ENCODE peak calls at places on chromosome 7, in five cellular contexts. B is lower lobe of right lung, J is esophagus squamous epithelium, F is cardiac muscle cell, A is GM23338. I is an unnamed sample. For H3K27me3, the result is how much of the 10 kb centered on the place peaks cover.

GRCh38 chr7:26759108-26759507 is 105.3 kb downstream of the SKAP2 start:
- DNase-seq in B (no peak), J (no peak), F (no peak), A (no peak), I (no peak)

GRCh38 chr7:114099337-114099736 is 180.5 kb upstream of the PPP1R3A start:
- DNase-seq in B (no peak), J (no peak), F (no peak), A (no peak), I (no peak)

GRCh38 chr7:112556633-112557032 is 75.8 kb downstream of the LSMEM1 start:
- DNase-seq in B (no peak), J (no peak), F (no peak), A (no peak), I (no peak)

GRCh38 chr7:101743241-101743994 is 74.0 kb upstream of the CUX1 start:
- DNase-seq in B (peak), J (no peak), F (peak), A (peak), I (no peak)

GRCh38 chr7:31192996-31193395 is 140.9 kb downstream of the ADCYAP1R1 start:
- DNase-seq in B (peak), J (no peak), F (peak), A (peak), I (peak)

GRCh38 chr7:26399309-26399610 is 107.6 kb downstream of the SNX10 start:
- DNase-seq in B (peak), J (no peak), F (peak), A (peak), I (no peak)

GRCh38 chr7:21256310-21256877 is 171.5 kb upstream of the SP4 start:
- DNase-seq in B (no peak), J (no peak), F (peak), A (peak), I (no peak)

GRCh38 chr7:144437370-144438191 is 34.1 kb upstream of the NOBOX start:
- DNase-seq in B (no peak), J (no peak), F (peak), A (peak), I (no peak)

GRCh38 chr7:108178393-108178792 is 48.2 kb upstream of the LAMB4 start:
- DNase-seq in B (no peak), J (no peak), F (no peak), A (no peak), I (no peak)

GRCh38 chr7:102859799-102860125 is 53.0 kb upstream of the LRRC17 start:
- DNase-seq in B (no peak), J (no peak), F (no peak), A (peak), I (no peak)

GRCh38 chr7:44282601-44283171 is 42.7 kb downstream of the CAMK2B start:
- DNase-seq in B (peak), J (no peak), F (no peak), A (no peak), I (no peak)

GRCh38 chr7:130363156-130363847 is 17.0 kb upstream of the CPA1 start:
- DNase-seq in B (no peak), J (no peak), F (no peak), A (no peak), I (peak)

GRCh38 chr7:82044497-82045080 is 274.7 kb upstream of the HGF start:
- DNase-seq in B (no peak), J (no peak), F (peak), A (peak), I (no peak)

GRCh38 chr7:22934473-22935065 is 79.4 kb downstream of the HYCC1 start:
- DNase-seq in B (no peak), J (no peak), F (no peak), A (no peak), I (no peak)

GRCh38 chr7:37480642-37481041 is 32.0 kb upstream of the ELMO1 start:
- DNase-seq in B (no peak), J (no peak), F (no peak), A (no peak), I (no peak)

GRCh38 chr7:133724148-133724547 is 403.0 kb upstream of the LRGUK start:
- DNase-seq in B (no peak), J (no peak), F (no peak), A (no peak), I (no peak)

GRCh38 chr7:77759294-77759889 is 38.8 kb downstream of the TMEM60 start:
- DNase-seq in B (no peak), J (no peak), F (peak), A (peak), I (no peak)

GRCh38 chr7:92765725-92766124 is 70.6 kb downstream of the CDK6 start:
- DNase-seq in B (no peak), J (no peak), F (no peak), A (no peak), I (peak)

GRCh38 chr7:128164061-128164954 is 76.8 kb upstream of the LEP start:
- DNase-seq in B (no peak), J (no peak), F (no peak), A (peak), I (peak)

GRCh38 chr7:41047789-41048191 is 655.1 kb downstream of the INHBA start:
- DNase-seq in B (no peak), J (no peak), F (peak), A (no peak), I (no peak)

GRCh38 chr7:4216016-4216415 is 466.1 kb upstream of the FOXK1 start:
- DNase-seq in B (no peak), J (no peak), F (no peak), A (no peak), I (no peak)

GRCh38 chr7:12703881-12704280 is 16.4 kb downstream of the ARL4A start:
- DNase-seq in B (no peak), J (no peak), F (no peak), A (no peak), I (no peak)

GRCh38 chr7:12706900-12707536 is 19.6 kb downstream of the ARL4A start:
- DNase-seq in B (no peak), J (no peak), F (no peak), A (no peak), I (no peak)

GRCh38 chr7:12709731-12710502 is 22.5 kb downstream of the ARL4A start:
- DNase-seq in B (no peak), J (no peak), F (no peak), A (no peak), I (no peak)

GRCh38 chr7:12708314-12708713 is 20.9 kb downstream of the ARL4A start:
- DNase-seq in B (no peak), J (no peak), F (no peak), A (no peak), I (no peak)

DNA sequence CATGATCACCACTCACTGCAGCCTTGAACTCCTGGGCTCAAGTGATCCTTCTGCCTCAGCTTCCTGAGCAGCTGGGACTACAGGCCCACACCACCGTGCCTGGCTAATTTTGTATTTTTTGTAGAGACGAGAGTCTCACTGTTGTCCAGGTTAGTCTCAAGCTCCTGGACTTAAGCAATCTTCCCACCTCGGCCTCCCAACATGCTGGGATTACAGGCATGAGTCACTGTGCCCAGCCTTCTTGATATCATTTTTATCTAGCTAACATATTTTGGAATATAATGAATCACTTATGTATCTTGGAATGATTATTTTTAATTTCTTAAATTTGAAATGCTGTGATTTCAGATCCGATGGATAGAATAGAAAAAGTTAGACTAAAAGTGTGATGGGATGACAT is 18.4 kb downstream of the ARL4A start:
- DNase-seq in B (no peak), J (no peak), F (no peak), A (no peak), I (no peak)
- H3K27ac ChIP-seq in B (no peak), J (no peak), F (no peak), A (no peak), I (peak)

GRCh38 chr7:454356-455109 is 65.1 kb downstream of the PDGFA start:
- DNase-seq in B (peak), J (no peak), F (no peak), A (no peak), I (no peak)
- H3K27me3 ChIP-seq in B (under half), J (under half), F (under half), A (under half), I (under half)

DNA sequence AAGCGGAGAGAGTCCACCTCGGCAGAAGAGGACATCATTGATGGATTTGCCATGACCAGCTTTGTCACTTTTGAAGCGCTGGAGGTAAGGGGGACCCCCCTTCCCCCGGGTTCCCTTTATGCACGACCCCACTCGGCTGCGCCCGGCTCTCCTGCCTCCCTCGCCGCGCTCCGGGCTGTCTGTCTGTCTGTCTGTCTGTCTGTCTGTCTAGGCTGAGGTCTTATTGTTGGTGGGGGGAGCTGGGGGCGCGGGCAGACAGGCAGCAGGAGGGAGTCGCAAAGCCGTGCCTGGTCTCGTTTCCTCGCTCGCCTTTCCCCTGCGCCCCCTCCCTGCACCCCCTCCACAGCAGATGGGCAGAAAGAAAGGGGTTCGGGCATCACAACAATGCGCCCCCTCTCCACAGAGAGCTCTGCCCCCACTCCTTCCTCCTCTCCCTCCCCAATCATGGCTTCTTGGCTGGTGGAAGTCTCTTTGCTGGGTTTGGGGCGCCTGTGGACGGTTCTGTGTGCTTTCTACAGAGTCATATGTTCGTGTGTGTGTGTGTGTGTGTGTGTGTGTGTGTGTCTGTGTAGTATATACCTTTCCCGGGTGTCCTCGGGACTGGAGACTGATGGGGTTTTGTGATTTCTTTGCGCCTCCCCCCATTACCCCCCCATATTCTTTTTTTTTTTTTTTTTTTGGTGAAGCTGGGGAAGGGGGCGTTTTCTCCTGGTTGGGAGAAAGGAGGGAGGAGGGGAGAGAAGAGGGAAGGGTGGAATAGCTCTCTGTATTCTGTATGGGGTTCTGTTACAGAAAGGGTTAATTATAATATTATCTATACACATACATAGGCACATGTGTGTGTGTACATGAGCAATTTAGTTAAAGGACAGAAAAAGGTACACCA is 1.8 kb downstream of the AUTS2 start:
- DNase-seq in B (no peak), J (no peak), F (peak), A (peak), I (no peak)
- H3K4me3 ChIP-seq in B (peak), J (peak), F (peak), A (peak), I (no peak)

DNA sequence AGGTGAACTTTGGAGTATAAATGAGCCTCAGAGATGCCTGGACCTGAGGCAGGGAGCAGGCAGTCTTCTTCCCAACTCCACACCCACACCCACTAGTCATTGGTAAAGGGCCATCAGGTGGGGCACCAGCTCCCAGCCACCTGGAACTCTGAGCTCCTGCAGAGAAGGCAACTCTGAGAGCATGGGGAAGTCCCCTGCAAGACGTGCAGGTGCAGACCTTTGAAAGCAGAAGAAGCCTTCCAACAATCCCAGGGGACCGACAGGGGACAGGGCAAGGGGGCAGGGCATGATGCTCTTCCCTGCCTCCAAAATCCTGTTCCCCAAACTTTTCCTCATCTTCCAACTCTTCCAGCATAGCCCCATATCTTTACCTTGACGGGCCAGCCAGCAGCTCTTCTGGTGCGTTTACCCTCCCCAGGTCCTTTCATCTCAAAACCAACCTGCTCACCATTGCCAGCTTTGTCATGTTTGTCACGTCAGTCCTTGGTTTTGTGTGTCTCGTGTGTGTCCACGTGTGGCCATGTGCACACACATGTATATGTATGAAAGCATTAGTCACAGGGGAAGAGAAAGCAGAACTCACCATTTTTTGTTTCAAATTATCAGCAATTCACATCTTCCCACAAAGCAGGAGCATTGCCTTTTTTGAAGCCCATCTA is 40.9 kb upstream of the AMPH start:
- DNase-seq in B (no peak), J (no peak), F (no peak), A (no peak), I (no peak)
- H3K27ac ChIP-seq in B (no peak), J (no peak), F (no peak), A (no peak), I (no peak)